ENCODE peak calls at places on chromosomes 1 and 21, in six cellular contexts. A, M, Y, E, O and J are unnamed samples.

GRCh38 chr1:166343276-166343675 is 176.5 kb upstream of the FAM78B start:
- DNase-seq in A (no peak), M (no peak), E (no peak), O (no peak), Y (no peak), J (no peak)

GRCh38 chr1:115654663-115655306 is 13.0 kb downstream of the VANGL1 start:
- DNase-seq in Y (peak), O (peak), A (no peak), E (no peak), M (peak), J (no peak)

GRCh38 chr1:212488436-212489283 is 55.9 kb downstream of the NENF start:
- DNase-seq in A (peak), E (no peak), O (peak), M (no peak), Y (peak), J (no peak)

GRCh38 chr1:235397733-235398132 is 30.5 kb downstream of the TBCE start:
- DNase-seq in Y (peak), O (peak), E (no peak), M (peak), A (peak), J (peak)

GRCh38 chr1:61255324-61255703 is 173.0 kb downstream of the NFIA start:
- DNase-seq in A (no peak), O (peak), Y (peak), M (no peak), E (no peak), J (no peak)

GRCh38 chr21:15247613-15248012 is 182.8 kb upstream of the NRIP1 start:
- DNase-seq in E (no peak), O (no peak), Y (no peak), A (peak), M (no peak), J (no peak)

GRCh38 chr1:11806307-11806936 is 431 bp downstream of the CLCN6 start:
- DNase-seq in O (peak), Y (peak), M (no peak), E (no peak), A (peak), J (no peak)

GRCh38 chr1:200437556-200438203 is 27.8 kb upstream of the ZNF281 start:
- DNase-seq in O (no peak), A (no peak), Y (no peak), E (no peak), M (no peak), J (no peak)

GRCh38 chr1:203181586-203182376 is 4.7 kb downstream of the CHI3L1 start:
- DNase-seq in E (no peak), O (peak), A (no peak), M (no peak), Y (no peak), J (no peak)

GRCh38 chr1:85681087-85681486 is 27.1 kb downstream of the ZNHIT6 start:
- DNase-seq in O (peak), M (no peak), Y (peak), A (no peak), E (no peak), J (no peak)

DNA sequence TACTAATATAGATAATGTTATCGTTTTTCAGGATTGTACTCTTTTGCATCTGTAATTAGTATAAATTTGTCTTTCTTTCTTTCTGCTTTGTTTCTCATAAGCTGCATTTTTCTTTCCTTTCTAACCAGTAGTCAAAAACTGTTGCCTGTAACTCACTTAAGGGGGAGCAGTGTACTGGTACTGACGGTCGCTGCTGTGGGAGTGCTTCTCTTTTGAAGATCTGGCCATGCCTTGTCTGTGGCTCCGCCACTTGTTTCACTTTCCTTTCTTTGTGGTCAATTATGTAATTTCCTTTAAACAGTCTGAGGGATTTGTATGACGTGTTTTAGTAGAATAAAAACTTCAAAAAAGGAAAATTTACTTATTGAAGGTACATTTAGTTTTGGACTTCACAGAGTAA is 37.0 kb downstream of the MIA3 start:
- DNase-seq in A (no peak), Y (peak), O (peak), E (no peak), M (no peak), J (no peak)
- TF ChIP-seq CTCF in A (no peak), Y (no peak), O (peak), E (no peak), M (no peak), J (no peak)

GRCh38 chr1:39969048-39969447 is 14.1 kb downstream of the MFSD2A start:
- DNase-seq in E (no peak), O (no peak), A (peak), Y (no peak), M (peak), J (no peak)

GRCh38 chr1:39962450-39962825 is 7.5 kb downstream of the MFSD2A start:
- DNase-seq in M (no peak), E (no peak), Y (no peak), A (no peak), O (no peak), J (no peak)

GRCh38 chr1:39965051-39965450 is 10.1 kb downstream of the MFSD2A start:
- DNase-seq in A (no peak), O (no peak), Y (no peak), E (no peak), M (no peak), J (no peak)

GRCh38 chr1:39960461-39960958 is 5.6 kb downstream of the MFSD2A start:
- DNase-seq in A (peak), Y (no peak), E (no peak), O (no peak), M (no peak), J (no peak)

GRCh38 chr1:39964552-39964951 is 9.6 kb downstream of the MFSD2A start:
- DNase-seq in Y (no peak), M (no peak), E (no peak), A (no peak), O (no peak), J (no peak)
- H3K4me3 ChIP-seq in Y (no peak), M (no peak), E (no peak), A (no peak), O (no peak), J (no peak)

DNA sequence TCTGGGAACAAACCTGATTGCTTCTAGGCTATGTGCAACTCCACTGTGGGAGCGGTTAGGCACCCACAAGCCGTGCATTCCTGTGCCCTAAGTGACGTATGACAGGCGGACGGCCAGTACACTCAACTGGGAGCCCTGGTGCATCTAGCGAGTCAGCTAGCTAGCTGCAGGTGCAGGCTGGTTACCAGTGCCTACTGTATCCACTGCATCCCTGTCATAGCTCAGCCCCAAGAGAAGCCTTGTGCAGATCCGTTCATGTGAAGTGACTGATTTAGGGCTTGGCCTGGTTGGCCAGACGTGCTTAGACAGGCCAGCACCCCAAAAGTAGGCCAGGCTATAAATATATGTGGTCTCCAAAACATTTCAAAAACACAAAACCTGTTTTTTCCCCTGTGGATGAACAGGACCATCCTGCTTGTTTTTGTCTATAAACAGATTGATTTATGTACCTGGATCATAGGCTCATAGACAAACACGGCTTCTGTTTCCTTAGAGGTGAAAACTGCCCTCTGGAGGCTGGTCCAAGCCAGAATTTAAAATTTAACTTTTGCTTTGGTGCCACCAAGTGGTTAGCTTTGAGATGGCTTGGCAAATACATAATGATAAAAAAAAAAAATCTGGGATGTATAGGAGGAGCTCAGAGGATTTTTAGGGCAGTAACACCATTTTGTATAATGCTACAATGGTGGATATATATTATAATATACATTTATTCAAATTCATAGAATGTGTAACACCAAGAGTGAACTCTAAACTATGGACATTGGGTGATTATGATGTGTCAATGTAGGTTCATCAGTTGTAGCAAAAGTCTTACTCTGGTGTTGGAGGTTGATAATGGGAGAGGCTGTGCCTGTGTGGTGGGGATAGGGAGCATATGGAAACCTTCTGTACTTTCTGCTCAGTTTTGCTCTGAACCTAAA is 68.5 kb downstream of the GIPC2 start:
- DNase-seq in A (peak), E (no peak), M (peak), O (peak), Y (peak), J (no peak)
- TF ChIP-seq CTCF in A (peak), E (peak), M (peak), O (peak), Y (peak), J (peak)

DNA sequence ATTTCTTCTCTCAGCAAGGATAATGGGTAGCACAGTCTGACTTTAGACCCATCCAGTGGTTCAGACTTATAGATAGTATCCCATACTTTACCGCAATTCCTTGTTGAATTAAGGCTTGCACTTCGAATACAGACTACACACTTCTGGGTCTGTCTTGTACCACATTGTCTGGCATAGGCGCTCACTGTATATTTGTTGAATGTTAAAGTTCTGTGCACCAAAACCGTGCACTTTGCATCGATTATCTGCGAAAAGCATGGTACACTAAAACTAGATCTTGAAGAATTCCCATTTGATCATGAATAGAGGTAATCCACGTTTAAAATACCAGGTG is 556 bp upstream of the RYR2 start:
- DNase-seq in E (no peak), M (no peak), A (no peak), Y (no peak), O (no peak), J (no peak)
- H3K4me3 ChIP-seq in E (peak), M (no peak), A (no peak), Y (no peak), O (peak), J (no peak)

DNA sequence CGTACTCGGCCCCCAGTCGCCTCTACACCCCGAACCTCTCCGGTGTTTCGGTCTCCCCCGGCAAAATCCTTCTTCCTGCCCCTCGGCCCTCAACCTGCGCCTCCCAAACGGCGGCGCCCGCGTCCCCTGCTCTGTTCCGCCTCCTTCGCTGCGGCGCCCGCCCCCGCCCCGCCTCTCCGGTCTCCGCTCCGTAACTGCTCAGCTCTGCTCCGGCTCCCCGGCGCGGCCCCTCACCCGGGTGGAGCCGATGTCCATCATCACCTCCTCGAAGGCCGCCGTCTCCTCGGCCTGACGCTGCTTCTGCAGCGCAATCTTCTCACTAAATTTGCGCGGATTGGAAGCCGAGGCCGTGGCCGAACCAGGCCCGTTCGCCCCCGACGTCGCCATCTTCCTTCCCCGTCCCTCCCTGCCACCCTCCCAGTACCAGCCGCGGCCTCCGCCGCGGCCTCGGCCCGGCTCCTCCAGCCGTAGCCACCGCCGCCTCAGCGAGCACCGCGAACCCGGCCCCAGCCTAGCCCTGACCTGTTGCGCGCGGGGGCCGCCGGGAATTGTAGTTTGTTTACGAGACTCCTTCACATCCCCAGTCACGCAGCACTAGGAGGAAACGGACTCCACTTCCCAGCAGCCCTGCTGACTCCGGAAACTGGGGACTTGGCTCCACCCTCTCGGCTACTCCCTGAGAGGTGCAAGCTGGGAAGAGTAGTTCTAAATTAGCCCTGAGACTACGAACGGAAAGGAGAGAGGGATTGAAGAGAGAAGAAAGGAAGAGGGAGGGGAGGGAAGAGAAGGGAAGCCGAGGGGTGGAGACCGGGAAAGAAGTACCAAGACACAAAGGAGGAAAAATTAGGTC is at the start of gene CRTC2:
- DNase-seq in O (peak), M (peak), Y (peak), E (peak), A (peak), J (peak)
- TF ChIP-seq CTCF in O (no peak), M (no peak), Y (no peak), E (no peak), A (no peak), J (peak)

GRCh38 chr1:43357251-43357650 is 1.5 kb upstream of the CDC20 start:
- DNase-seq in M (no peak), A (no peak), Y (no peak), E (no peak), O (no peak), J (no peak)

GRCh38 chr1:43360616-43361015 is 1.8 kb downstream of the CDC20 start:
- DNase-seq in M (no peak), Y (no peak), A (no peak), E (no peak), O (no peak), J (no peak)

GRCh38 chr1:43359696-43360095 is 915 bp downstream of the CDC20 start:
- DNase-seq in O (no peak), Y (no peak), E (no peak), A (peak), M (no peak), J (no peak)

GRCh38 chr1:43358121-43358745 is 548 bp upstream of the CDC20 start:
- DNase-seq in O (no peak), M (no peak), A (peak), E (no peak), Y (peak), J (no peak)

GRCh38 chr1:43358746-43359693 is at the start of gene CDC20:
- DNase-seq in M (peak), Y (peak), O (peak), A (peak), E (peak), J (peak)
- H3K4me3 ChIP-seq in M (peak), Y (peak), O (peak), A (peak), E (peak), J (peak)

DNA sequence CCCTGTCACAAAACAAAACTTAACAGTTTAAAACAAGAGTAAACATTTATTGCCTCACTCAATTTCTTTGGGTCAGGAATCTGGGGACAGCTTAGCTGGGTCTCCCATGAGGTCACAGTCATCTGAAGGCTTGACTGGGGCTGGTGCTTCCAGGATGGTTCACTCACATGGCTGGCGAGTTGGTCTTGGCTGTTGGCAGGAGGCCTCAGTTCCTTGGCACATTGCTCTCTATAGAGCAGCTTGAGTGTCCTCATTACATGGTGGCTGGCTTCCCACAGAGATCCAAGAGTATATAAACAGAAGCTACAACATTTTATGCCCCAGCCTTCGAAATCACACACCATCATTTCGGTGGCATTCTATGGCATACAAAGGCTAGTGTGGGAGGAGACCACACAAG is 62.9 kb downstream of the ALPL start:
- DNase-seq in E (no peak), M (no peak), Y (no peak), O (no peak), A (no peak), J (no peak)
- TF ChIP-seq CTCF in E (no peak), M (no peak), Y (no peak), O (no peak), A (no peak), J (no peak)

GRCh38 chr1:17046043-17046657 is 7.7 kb downstream of the SDHB start:
- DNase-seq in Y (peak), A (peak), M (peak), E (no peak), O (peak), J (peak)

GRCh38 chr1:17045140-17045539 is 8.7 kb downstream of the SDHB start:
- DNase-seq in O (no peak), A (peak), E (no peak), Y (no peak), M (no peak), J (no peak)

GRCh38 chr1:17047924-17048323 is 5.9 kb downstream of the SDHB start:
- DNase-seq in Y (no peak), O (no peak), A (no peak), E (no peak), M (no peak), J (no peak)

GRCh38 chr1:17043676-17044075 is 10.2 kb downstream of the SDHB start:
- DNase-seq in M (no peak), E (no peak), A (no peak), O (no peak), Y (no peak), J (no peak)

DNA sequence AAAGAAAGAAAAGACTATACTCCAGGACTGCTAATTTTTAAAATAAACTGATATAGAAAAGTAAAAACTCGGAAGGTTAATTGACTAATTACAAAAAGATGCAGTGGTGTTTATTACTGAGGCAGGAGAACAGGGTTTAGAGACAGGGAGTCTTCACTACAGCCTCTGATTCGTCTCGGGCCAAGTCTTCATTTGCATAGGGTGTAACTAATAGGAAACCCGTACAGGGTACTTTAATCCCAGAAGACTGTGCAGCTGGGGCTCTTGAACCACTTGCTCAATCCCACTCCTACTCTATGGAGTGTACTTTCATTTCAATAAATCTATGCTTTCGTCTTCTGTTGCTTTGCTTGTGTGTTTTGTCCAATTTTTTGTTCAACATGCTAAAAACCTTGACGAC is 8.2 kb downstream of the SDHB start:
- DNase-seq in O (peak), E (no peak), A (no peak), M (no peak), Y (peak), J (no peak)
- H3K4me3 ChIP-seq in O (no peak), E (peak), A (no peak), M (peak), Y (peak), J (peak)

GRCh38 chr1:153400244-153400643 is 9.4 kb upstream of the S100A8 start:
- DNase-seq in O (peak), M (no peak), E (no peak), Y (no peak), A (peak), J (no peak)
- TF ChIP-seq CTCF in O (peak), M (peak), E (no peak), Y (peak), A (peak), J (peak)